ENCODE peak calls at places on chromosomes 16 and 17, in six cellular contexts. H, W, Q, R, C and E are unnamed samples.
A peak's percentile ranks its signal among the peaks of the same experiment; 100 is the strongest.

GRCh38 chr16:55411231-55411630 is 67.8 kb upstream of the MMP2 start:
- DNase-seq in H (no peak), C (no peak), R (no peak), Q (no peak), W (no peak), E (no peak)

GRCh38 chr17:32609085-32609484 is 122.3 kb downstream of the CDK5R1 start:
- DNase-seq in W (no peak), H (peak; percentile 35), R (peak; percentile 32), C (peak; percentile 24), Q (no peak), E (no peak)

GRCh38 chr17:37234106-37234505 is 141.7 kb upstream of the C17orf78 start:
- DNase-seq in Q (no peak), R (peak; percentile 75), C (no peak), W (no peak), H (no peak), E (no peak)

GRCh38 chr16:88870608-88871348 is 4.3 kb upstream of the PABPN1L start:
- DNase-seq in C (no peak), Q (no peak), H (no peak), R (no peak), W (no peak), E (no peak)

GRCh38 chr16:88705076-88705684 is 1.0 kb downstream of the RNF166 start:
- DNase-seq in R (peak; percentile 49), W (no peak), Q (no peak), C (no peak), H (peak; percentile 34), E (no peak)

GRCh38 chr17:21125862-21126261 is 902 bp upstream of the DHRS7B start:
- DNase-seq in C (no peak), W (no peak), R (no peak), Q (no peak), H (peak; percentile 65), E (no peak)

GRCh38 chr16:17213025-17213424 is 257.7 kb downstream of the XYLT1 start:
- DNase-seq in C (no peak), R (no peak), H (no peak), Q (no peak), W (no peak), E (no peak)

GRCh38 chr17:31495049-31495885 is 103.8 kb downstream of the RAB11FIP4 start:
- DNase-seq in W (no peak), R (no peak), C (peak; percentile 69), Q (no peak), H (no peak), E (no peak)

GRCh38 chr17:10114931-10115535 is 83.4 kb downstream of the GAS7 start:
- DNase-seq in H (peak; percentile 31), W (peak; percentile 67), R (peak; percentile 87), Q (peak; percentile 95), C (peak; percentile 77), E (peak; percentile 81)

GRCh38 chr17:74785096-74785980 is 9.2 kb upstream of the NAT9 start:
- DNase-seq in C (no peak), W (no peak), R (no peak), Q (no peak), H (no peak), E (no peak)

GRCh38 chr16:88430185-88430523 is 22.9 kb upstream of the ZFPM1 start:
- DNase-seq in R (no peak), W (no peak), Q (no peak), C (no peak), H (no peak), E (no peak)

GRCh38 chr17:76475302-76475701 is 7.9 kb downstream of the AANAT start:
- DNase-seq in W (no peak), H (no peak), C (no peak), R (no peak), Q (no peak), E (no peak)